ENCODE peak calls at places on chromosomes 16 and 17, in nine cellular contexts. One of them, this sample, is unnamed.
A peak's percentile ranks its signal among the peaks of the same experiment; 100 is the strongest.

GRCh38 chr16:89275837-89276720 is 58.6 kb downstream of the ZNF778 start:
- DNase-seq in GM03348: no peak
- DNase-seq in PC-3: no peak
- DNase-seq in fibroblast of pulmonary artery: no peak
- DNase-seq in BJ: no peak
- DNase-seq in ureter: no peak
- DNase-seq in A549: no peak
- DNase-seq in ELF-1: no peak
- DNase-seq in SHP77 treated with DMSO at 0.1 percent for 48 hours: no peak
- DNase-seq in this sample: no peak

GRCh38 chr16:78094166-78094565 is 5.3 kb upstream of the WWOX start:
- DNase-seq in GM03348: no peak
- DNase-seq in PC-3: no peak
- DNase-seq in fibroblast of pulmonary artery: no peak
- DNase-seq in BJ: no peak
- DNase-seq in ureter: no peak
- DNase-seq in A549: no peak
- DNase-seq in ELF-1: no peak
- DNase-seq in SHP77 treated with DMSO at 0.1 percent for 48 hours: peak; percentile 13
- DNase-seq in this sample: peak; percentile 4

GRCh38 chr16:90019543-90020259 is 445 bp upstream of the DBNDD1 start:
- DNase-seq in GM03348: peak; percentile 73
- DNase-seq in PC-3: peak; percentile 44
- DNase-seq in fibroblast of pulmonary artery: peak; percentile 26
- DNase-seq in BJ: no peak
- DNase-seq in ureter: no peak
- DNase-seq in A549: peak; percentile 58
- DNase-seq in ELF-1: peak; percentile 59
- DNase-seq in SHP77 treated with DMSO at 0.1 percent for 48 hours: peak; percentile 29
- DNase-seq in this sample: peak; percentile 75

GRCh38 chr16:84022641-84023040 is 20.0 kb downstream of the SLC38A8 start:
- DNase-seq in GM03348: no peak
- DNase-seq in PC-3: no peak
- DNase-seq in fibroblast of pulmonary artery: no peak
- DNase-seq in BJ: no peak
- DNase-seq in ureter: no peak
- DNase-seq in A549: no peak
- DNase-seq in ELF-1: no peak
- DNase-seq in SHP77 treated with DMSO at 0.1 percent for 48 hours: no peak
- DNase-seq in this sample: no peak

GRCh38 chr17:79041723-79042420 is 17.9 kb downstream of the C1QTNF1 start:
- DNase-seq in GM03348: no peak
- DNase-seq in PC-3: peak; percentile 27
- DNase-seq in fibroblast of pulmonary artery: no peak
- DNase-seq in BJ: no peak
- DNase-seq in ureter: no peak
- DNase-seq in A549: no peak
- DNase-seq in ELF-1: no peak
- DNase-seq in SHP77 treated with DMSO at 0.1 percent for 48 hours: no peak
- DNase-seq in this sample: no peak

GRCh38 chr16:2194852-2195315 is 1.5 kb downstream of the CASKIN1 start:
- DNase-seq in GM03348: peak; percentile 37
- DNase-seq in PC-3: peak; percentile 64
- DNase-seq in fibroblast of pulmonary artery: peak; percentile 51
- DNase-seq in BJ: no peak
- DNase-seq in ureter: no peak
- DNase-seq in A549: peak; percentile 69
- DNase-seq in ELF-1: peak; percentile 85
- DNase-seq in SHP77 treated with DMSO at 0.1 percent for 48 hours: peak; percentile 37
- DNase-seq in this sample: peak; percentile 86

GRCh38 chr16:17448640-17449638 is 21.8 kb downstream of the XYLT1 start:
- DNase-seq in GM03348: no peak
- DNase-seq in PC-3: no peak
- DNase-seq in fibroblast of pulmonary artery: no peak
- DNase-seq in BJ: no peak
- DNase-seq in ureter: no peak
- DNase-seq in A549: no peak
- DNase-seq in ELF-1: no peak
- DNase-seq in SHP77 treated with DMSO at 0.1 percent for 48 hours: peak; percentile 33
- DNase-seq in this sample: no peak

GRCh38 chr17:59837362-59838195 is 55.2 kb downstream of the TUBD1 start:
- DNase-seq in GM03348: peak; percentile 84
- DNase-seq in PC-3: peak; percentile 100
- DNase-seq in fibroblast of pulmonary artery: peak; percentile 100
- DNase-seq in BJ: peak; percentile 100
- DNase-seq in ureter: peak; percentile 87
- DNase-seq in A549: peak; percentile 81
- DNase-seq in ELF-1: peak; percentile 94
- DNase-seq in SHP77 treated with DMSO at 0.1 percent for 48 hours: peak; percentile 82
- DNase-seq in this sample: peak; percentile 98

GRCh38 chr17:80647746-80648145 is 103.1 kb downstream of the RPTOR start:
- DNase-seq in GM03348: peak; percentile 70
- DNase-seq in PC-3: peak; percentile 79
- DNase-seq in fibroblast of pulmonary artery: peak; percentile 42
- DNase-seq in BJ: peak; percentile 47
- DNase-seq in ureter: no peak
- DNase-seq in A549: no peak
- DNase-seq in ELF-1: no peak
- DNase-seq in SHP77 treated with DMSO at 0.1 percent for 48 hours: no peak
- DNase-seq in this sample: no peak

GRCh38 chr17:69654981-69655581 is 240.6 kb downstream of the MAP2K6 start:
- DNase-seq in GM03348: peak; percentile 72
- DNase-seq in PC-3: peak; percentile 94
- DNase-seq in fibroblast of pulmonary artery: peak; percentile 68
- DNase-seq in BJ: peak; percentile 75
- DNase-seq in ureter: no peak
- DNase-seq in A549: no peak
- DNase-seq in ELF-1: no peak
- DNase-seq in SHP77 treated with DMSO at 0.1 percent for 48 hours: no peak
- DNase-seq in this sample: peak; percentile 51

GRCh38 chr16:54055191-54055590 is 231.4 kb downstream of the IRX3 start:
- DNase-seq in GM03348: no peak
- DNase-seq in PC-3: no peak
- DNase-seq in fibroblast of pulmonary artery: no peak
- DNase-seq in BJ: no peak
- DNase-seq in ureter: no peak
- DNase-seq in A549: no peak
- DNase-seq in ELF-1: peak; percentile 14
- DNase-seq in SHP77 treated with DMSO at 0.1 percent for 48 hours: no peak
- DNase-seq in this sample: no peak

GRCh38 chr16:4944333-4945281 is 7.7 kb upstream of the PPL start:
- DNase-seq in GM03348: peak; percentile 96
- DNase-seq in PC-3: peak; percentile 93
- DNase-seq in fibroblast of pulmonary artery: peak; percentile 98
- DNase-seq in BJ: peak; percentile 82
- DNase-seq in ureter: peak; percentile 94
- DNase-seq in A549: peak; percentile 89
- DNase-seq in ELF-1: peak; percentile 93
- DNase-seq in SHP77 treated with DMSO at 0.1 percent for 48 hours: peak; percentile 73
- DNase-seq in this sample: peak; percentile 95

This sample was measured in DMS53.